ENCODE peak calls at places on chromosomes 11 and 22, in four cellular contexts. S is pancreas; A is heart left ventricle; O is CD8-positive, alpha-beta T cell. T is an unnamed sample. For H3K36me3, the result is how much of the 10 kb centered on the place peaks cover.

GRCh38 chr11:43825217-43825816 is 55.3 kb upstream of the ALKBH3 start:
- DNase-seq in S (no peak), A (no peak), O (no peak), T (no peak)

GRCh38 chr11:36361901-36362391 is 65.9 kb downstream of the PRR5L start:
- DNase-seq in S (no peak), A (no peak), O (no peak), T (peak)

GRCh38 chr11:45665206-45665932 is at the start of gene CHST1:
- DNase-seq in S (peak), A (peak), O (no peak), T (peak)

GRCh38 chr22:47484960-47485571 is 722.6 kb downstream of the TBC1D22A start:
- DNase-seq in S (no peak), A (no peak), O (no peak), T (no peak)

GRCh38 chr22:29782061-29782845 is 15.1 kb downstream of the UQCR10 start:
- DNase-seq in S (peak), A (peak), O (no peak), T (peak)

GRCh38 chr11:63019506-63019905 is 3.9 kb upstream of the SLC22A8 start:
- DNase-seq in S (no peak), A (no peak), O (no peak), T (no peak)

GRCh38 chr11:110435780-110436717 is 6.3 kb downstream of the FDX1 start:
- DNase-seq in S (no peak), A (no peak), O (no peak), T (no peak)

GRCh38 chr22:38142606-38143005 is 32.1 kb upstream of the BAIAP2L2 start:
- DNase-seq in S (no peak), A (no peak), O (no peak), T (no peak)

GRCh38 chr11:1883342-1884122 is 8.2 kb downstream of the PRR33 start:
- DNase-seq in S (no peak), A (no peak), O (no peak), T (peak)

GRCh38 chr11:134610116-134610910 is 198.3 kb upstream of the B3GAT1 start:
- DNase-seq in S (no peak), A (no peak), O (no peak), T (no peak)

GRCh38 chr11:65040520-65041205 is 347 bp upstream of the SAC3D1 start:
- DNase-seq in S (peak), A (peak), O (peak), T (peak)

GRCh38 chr11:65043881-65044501 is 3.0 kb downstream of the SAC3D1 start:
- DNase-seq in S (no peak), A (peak), O (no peak), T (no peak)

GRCh38 chr11:65045061-65045460 is 4.1 kb downstream of the SAC3D1 start:
- DNase-seq in S (no peak), A (no peak), O (no peak), T (no peak)

GRCh38 chr11:65042899-65043298 is 1.9 kb downstream of the SAC3D1 start:
- DNase-seq in S (no peak), A (no peak), O (no peak), T (no peak)

GRCh38 chr11:65041206-65042035 is at the start of gene SAC3D1:
- DNase-seq in S (peak), A (no peak), O (no peak), T (peak)
- TF ChIP-seq CTCF in S (no peak), A (no peak), O (no peak), T (no peak)

DNA sequence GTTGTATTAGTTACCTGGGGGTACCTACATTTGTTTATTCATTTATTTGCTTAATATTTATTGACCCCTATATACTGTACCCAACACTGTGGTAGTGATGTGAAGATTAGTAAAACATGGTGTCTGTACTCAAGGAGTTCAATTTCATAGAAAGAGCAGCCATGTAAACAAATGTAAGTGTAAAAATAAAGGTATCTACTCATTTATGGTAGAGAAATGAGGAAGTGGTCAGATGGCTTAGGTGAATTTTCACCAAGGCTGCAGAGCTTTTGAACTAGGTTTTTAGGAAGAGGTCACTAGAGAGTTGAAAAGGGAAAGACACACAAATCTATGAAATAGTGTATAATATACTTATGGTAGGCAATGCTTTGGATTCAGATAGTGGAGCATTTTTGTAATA is 11.1 kb downstream of the CTR9 start:
- DNase-seq in S (no peak), A (no peak), O (no peak), T (no peak)
- H3K36me3 ChIP-seq in S (under half), A (under half), O (under half), T (under half)

GRCh38 chr22:27340047-27340446 is 461.5 kb downstream of the MN1 start:
- DNase-seq in S (no peak), A (no peak), O (no peak), T (no peak)
- H3K4me3 ChIP-seq in S (no peak), A (no peak), O (no peak), T (no peak)

DNA sequence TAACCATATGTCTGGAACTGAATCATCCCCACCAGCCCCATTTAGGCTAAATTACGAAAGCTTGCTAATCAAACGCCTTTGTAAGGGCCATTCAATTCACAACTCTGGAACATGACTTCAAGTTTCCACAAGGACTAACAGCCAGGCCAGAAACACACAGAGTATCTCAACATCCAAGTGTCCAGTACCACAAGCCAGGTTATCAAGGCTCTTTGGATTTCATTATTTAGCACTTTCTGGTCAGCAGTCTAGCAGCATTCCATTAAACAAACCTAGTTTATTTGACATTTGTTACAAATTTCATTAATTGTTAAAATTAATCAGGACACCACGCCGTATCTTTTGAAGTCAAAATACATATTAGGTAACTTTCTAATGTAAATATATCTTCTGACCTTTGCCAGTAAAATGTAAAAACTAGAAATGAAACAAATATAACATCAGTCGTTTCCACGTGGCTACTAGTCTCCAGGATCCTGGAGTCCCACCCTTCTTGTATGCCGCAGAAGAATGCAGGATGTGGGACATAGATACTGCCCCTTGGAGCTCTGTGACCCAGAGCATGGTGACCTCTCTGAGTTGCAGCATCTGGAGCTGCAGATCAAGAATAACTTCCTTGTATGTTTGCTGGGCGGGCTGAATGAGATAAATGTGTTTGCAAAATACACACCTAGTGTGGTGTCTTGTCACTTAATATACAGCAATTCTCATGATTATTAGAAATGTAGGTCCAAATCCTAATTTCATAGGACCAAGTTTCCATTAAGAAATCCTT is 64.7 kb downstream of the MPPED2 start:
- DNase-seq in S (no peak), A (no peak), O (no peak), T (no peak)
- TF ChIP-seq CTCF in S (no peak), A (no peak), O (no peak), T (no peak)

GRCh38 chr11:47720651-47721050 is 5.5 kb upstream of the AGBL2 start:
- DNase-seq in S (no peak), A (no peak), O (no peak), T (no peak)
- H3K36me3 ChIP-seq in S (under half), A (half or more), O (under half), T (under half)

GRCh38 chr22:44328762-44329161 is 16.0 kb upstream of the SHISAL1 start:
- DNase-seq in S (no peak), A (no peak), O (no peak), T (no peak)

GRCh38 chr22:44330727-44331660 is 18.2 kb upstream of the SHISAL1 start:
- DNase-seq in S (peak), A (no peak), O (no peak), T (no peak)

GRCh38 chr22:44328326-44328725 is 15.6 kb upstream of the SHISAL1 start:
- DNase-seq in S (no peak), A (no peak), O (no peak), T (no peak)

GRCh38 chr22:44330188-44330726 is 17.5 kb upstream of the SHISAL1 start:
- DNase-seq in S (no peak), A (no peak), O (no peak), T (no peak)

GRCh38 chr22:44329179-44329796 is 16.5 kb upstream of the SHISAL1 start:
- DNase-seq in S (no peak), A (no peak), O (no peak), T (no peak)
- H3K4me3 ChIP-seq in S (no peak), A (no peak), O (no peak), T (no peak)